ENCODE peak calls at places on chromosomes 5 and 9, in four cellular contexts. T is fibroblast of lung, B is pancreas, R is gastrocnemius medialis. C is an unnamed sample.

GRCh38 chr5:111743993-111744392 is 13.0 kb downstream of the NREP start:
- DNase-seq in T (peak), B (no peak), R (no peak), C (no peak)

GRCh38 chr5:79229357-79230174 is 6.4 kb upstream of the JMY start:
- DNase-seq in T (peak), B (no peak), R (no peak), C (no peak)

GRCh38 chr9:99414321-99414720 is 192.2 kb downstream of the SEC61B start:
- DNase-seq in T (no peak), B (no peak), R (no peak), C (no peak)

GRCh38 chr5:2286250-2286649 is 403.5 kb upstream of the IRX4 start:
- DNase-seq in T (no peak), B (no peak), R (no peak), C (no peak)

GRCh38 chr9:4499917-4500316 is 9.6 kb downstream of the SLC1A1 start:
- DNase-seq in T (no peak), B (peak), R (no peak), C (no peak)

GRCh38 chr5:150081541-150082283 is 4.6 kb downstream of the CSF1R start:
- DNase-seq in T (peak), B (peak), R (peak), C (peak)

GRCh38 chr9:649128-650074 is 192.1 kb upstream of the DMRT1 start:
- DNase-seq in T (no peak), B (no peak), R (no peak), C (no peak)

GRCh38 chr5:136021016-136021405 is 7.8 kb upstream of the TGFBI start:
- DNase-seq in T (peak), B (no peak), R (no peak), C (no peak)

GRCh38 chr5:139194486-139194885 is 3.7 kb downstream of the SIL1 start:
- DNase-seq in T (no peak), B (no peak), R (no peak), C (no peak)

GRCh38 chr9:94082553-94082952 is 1.7 kb upstream of the PTPDC1 start:
- DNase-seq in T (no peak), B (no peak), R (no peak), C (no peak)

GRCh38 chr5:93611900-93612898 is 29.2 kb downstream of the NR2F1 start:
- DNase-seq in T (peak), B (peak), R (no peak), C (no peak)

GRCh38 chr5:90440644-90441043 is 31.1 kb upstream of the CETN3 start:
- DNase-seq in T (no peak), B (no peak), R (no peak), C (no peak)

GRCh38 chr5:173762930-173763329 is 125.2 kb upstream of the CPEB4 start:
- DNase-seq in T (no peak), B (no peak), R (no peak), C (no peak)

GRCh38 chr9:138098116-138098907 is 220.7 kb downstream of the CACNA1B start:
- DNase-seq in T (no peak), B (peak), R (no peak), C (no peak)

GRCh38 chr9:120778758-120779157 is 14.5 kb downstream of the FBXW2 start:
- DNase-seq in T (no peak), B (no peak), R (no peak), C (no peak)

GRCh38 chr5:33939863-33940262 is 3.7 kb downstream of the RXFP3 start:
- DNase-seq in T (peak), B (no peak), R (no peak), C (no peak)

GRCh38 chr5:80754900-80755299 is 100.1 kb upstream of the DHFR start:
- DNase-seq in T (peak), B (no peak), R (no peak), C (no peak)

GRCh38 chr9:135183538-135184153 is 96.2 kb downstream of the OLFM1 start:
- DNase-seq in T (no peak), B (no peak), R (no peak), C (no peak)

GRCh38 chr5:179974281-179974945 is 66.7 kb upstream of the TBC1D9B start:
- DNase-seq in T (no peak), B (no peak), R (no peak), C (no peak)
- H3K4me3 ChIP-seq in T (no peak), B (no peak), R (no peak), C (no peak)

DNA sequence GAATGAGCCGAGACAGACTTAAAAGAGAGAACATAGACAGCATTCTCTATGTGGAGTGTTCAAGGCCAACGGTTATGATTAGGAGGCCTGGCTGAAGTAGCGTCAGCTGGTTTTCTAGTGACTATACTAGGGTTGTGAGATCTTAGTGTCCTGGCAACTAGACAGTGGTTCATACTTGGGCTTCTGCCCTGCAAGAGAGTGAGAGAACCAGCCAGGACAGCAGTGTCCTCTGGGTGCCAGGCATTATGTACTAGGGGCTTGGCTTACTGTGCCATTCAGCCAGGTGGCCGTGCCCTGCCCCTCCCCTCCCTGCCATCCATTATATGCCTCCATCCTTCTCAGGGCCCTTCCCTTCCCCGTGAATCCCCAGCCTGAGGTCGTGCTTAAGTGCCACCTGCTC is 56.8 kb downstream of the TRIO start:
- DNase-seq in T (peak), B (no peak), R (peak), C (peak)
- H3K27ac ChIP-seq in T (peak), B (no peak), R (peak), C (peak)

DNA sequence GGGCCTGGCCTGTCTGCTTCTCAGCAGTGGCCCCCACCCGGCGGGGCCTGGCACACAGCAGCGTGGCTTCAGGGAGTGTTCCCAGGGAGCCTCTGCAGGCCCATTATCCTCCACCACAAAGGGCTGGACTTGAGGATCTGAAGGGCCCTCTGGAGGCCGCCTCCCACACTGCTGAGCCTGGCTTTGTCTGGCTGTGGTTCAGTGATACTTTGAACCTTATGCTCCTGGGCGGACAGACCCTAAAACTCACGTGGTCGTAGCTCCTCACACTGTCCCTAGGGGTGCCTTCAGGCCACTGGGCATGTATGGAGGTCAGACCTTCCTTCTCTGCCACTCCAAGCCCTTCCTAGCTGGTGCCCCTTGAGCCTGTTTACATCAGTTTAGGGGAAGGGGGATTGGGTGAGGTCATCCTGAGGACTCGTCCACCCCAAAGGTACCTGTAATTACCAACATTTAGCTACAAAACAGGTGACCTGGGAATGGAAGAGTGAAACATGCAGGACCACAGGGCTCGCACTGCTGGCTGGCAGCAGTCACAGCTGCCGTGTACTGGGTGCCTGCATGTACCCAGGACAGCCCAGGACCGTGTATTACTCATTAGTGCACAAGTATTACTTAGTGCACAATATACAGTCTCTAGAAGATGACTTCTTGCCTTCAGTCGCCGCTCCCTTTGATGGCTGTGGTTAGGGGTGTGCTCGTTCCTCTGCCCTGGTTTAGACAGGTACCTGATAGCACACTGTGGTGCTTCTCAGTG is 8.5 kb downstream of the GRHPR start:
- DNase-seq in T (peak), B (peak), R (no peak), C (no peak)
- TF ChIP-seq CTCF in T (no peak), B (no peak), R (no peak), C (no peak)

GRCh38 chr9:89433826-89434225 is 64.1 kb downstream of the SEMA4D start:
- DNase-seq in T (peak), B (no peak), R (no peak), C (no peak)

GRCh38 chr9:89435315-89435823 is 62.5 kb downstream of the SEMA4D start:
- DNase-seq in T (no peak), B (peak), R (no peak), C (no peak)

GRCh38 chr9:89432986-89433530 is 64.9 kb downstream of the SEMA4D start:
- DNase-seq in T (no peak), B (no peak), R (no peak), C (no peak)

GRCh38 chr9:89436326-89436725 is 61.6 kb downstream of the SEMA4D start:
- DNase-seq in T (no peak), B (no peak), R (no peak), C (no peak)

DNA sequence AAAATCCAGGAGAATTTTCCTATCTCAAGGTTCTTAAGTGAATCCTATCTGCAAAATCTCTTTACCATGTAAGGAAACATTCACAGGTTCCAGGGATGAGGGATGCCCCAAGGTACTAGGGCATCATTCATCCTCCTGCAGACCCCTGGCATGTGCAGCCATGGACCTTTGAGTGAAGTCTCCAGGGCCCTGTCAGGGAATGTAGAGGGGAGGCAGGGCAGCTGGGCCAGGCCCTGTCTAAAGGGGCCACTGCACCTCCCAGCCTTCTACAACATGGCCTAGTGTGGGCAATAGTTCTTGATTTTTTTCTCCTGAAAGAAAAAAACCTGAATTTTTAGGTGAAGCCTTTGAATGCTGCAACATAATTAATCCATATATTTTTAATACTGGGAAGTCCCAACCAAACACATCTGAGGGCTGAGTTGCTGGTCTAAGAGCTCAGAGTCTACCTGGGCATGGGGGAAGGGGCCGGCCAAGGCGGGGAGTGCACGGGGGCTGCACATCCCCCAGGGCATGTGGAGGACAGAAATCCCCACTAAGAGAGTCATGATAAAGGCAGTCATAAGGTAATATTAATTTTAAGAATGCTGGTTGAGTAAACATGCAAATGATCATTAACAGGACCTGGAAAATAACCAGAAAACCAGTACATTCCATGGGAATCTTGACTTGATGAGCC is 63.1 kb downstream of the SEMA4D start:
- DNase-seq in T (no peak), B (no peak), R (no peak), C (no peak)
- H3K4me3 ChIP-seq in T (no peak), B (no peak), R (no peak), C (no peak)

DNA sequence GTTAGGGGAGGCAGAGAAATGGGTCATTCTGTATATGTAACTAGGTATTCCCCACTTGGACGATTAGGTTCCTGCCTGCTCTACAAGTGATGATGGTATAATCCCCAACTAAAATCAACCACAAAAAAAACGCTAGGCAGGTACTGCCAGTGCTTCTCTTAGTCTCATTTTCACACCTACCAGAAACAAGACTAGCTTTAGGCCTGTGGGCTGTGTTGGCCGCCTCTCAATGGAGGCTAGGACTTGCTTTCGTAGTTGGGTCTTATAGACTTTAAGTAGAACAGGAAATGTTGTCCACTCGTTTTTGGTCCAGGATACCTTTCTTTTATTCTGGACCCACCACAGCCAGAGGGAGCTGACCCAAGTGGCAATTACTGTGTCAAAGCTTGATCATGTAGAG is 111.8 kb downstream of the UNC13B start:
- DNase-seq in T (no peak), B (no peak), R (no peak), C (no peak)
- H3K27ac ChIP-seq in T (no peak), B (no peak), R (no peak), C (no peak)

GRCh38 chr5:135015942-135016341 is 18.1 kb downstream of the PITX1 start:
- DNase-seq in T (no peak), B (no peak), R (no peak), C (no peak)

GRCh38 chr5:135016926-135017325 is 17.1 kb downstream of the PITX1 start:
- DNase-seq in T (no peak), B (peak), R (no peak), C (no peak)

GRCh38 chr5:135020111-135020895 is 13.7 kb downstream of the PITX1 start:
- DNase-seq in T (no peak), B (peak), R (no peak), C (no peak)

GRCh38 chr5:135018457-135018856 is 15.6 kb downstream of the PITX1 start:
- DNase-seq in T (no peak), B (peak), R (no peak), C (peak)

GRCh38 chr5:135019314-135019713 is 14.7 kb downstream of the PITX1 start:
- DNase-seq in T (no peak), B (peak), R (no peak), C (no peak)
- TF ChIP-seq CTCF in T (no peak), B (no peak), R (no peak), C (no peak)

GRCh38 chr9:29861803-29862202 is 2288.5 kb upstream of the C9orf72 start:
- DNase-seq in T (no peak), B (no peak), R (no peak), C (no peak)
- H3K4me3 ChIP-seq in T (no peak), B (no peak), R (no peak), C (no peak)

GRCh38 chr9:110746211-110746930 is 77.8 kb downstream of the MUSK start:
- DNase-seq in T (no peak), B (no peak), R (no peak), C (no peak)
- H3K27ac ChIP-seq in T (peak), B (no peak), R (peak), C (peak)

C was measured in psoas muscle.